ENCODE peak calls at places on chromosomes 5 and 9, in five cellular contexts. One of them, this sample, is unnamed.

GRCh38 chr5:6730407-6730806 is 17.2 kb downstream of the TENT4A start:
- DNase-seq in PC-3: no peak
- DNase-seq in Daoy: no peak
- DNase-seq in ecto neural progenitor cell: no peak
- DNase-seq in GDM1: no peak
- DNase-seq in this sample: no peak

GRCh38 chr5:105632043-105632442 is 2038.7 kb downstream of the EFNA5 start:
- DNase-seq in ecto neural progenitor cell: no peak
- DNase-seq in Daoy: no peak
- DNase-seq in GDM1: no peak
- DNase-seq in PC-3: no peak
- DNase-seq in this sample: no peak

GRCh38 chr9:127999461-127999860 is 18.7 kb upstream of the EEIG1 start:
- DNase-seq in PC-3: no peak
- DNase-seq in ecto neural progenitor cell: no peak
- DNase-seq in Daoy: no peak
- DNase-seq in GDM1: no peak
- DNase-seq in this sample: no peak

GRCh38 chr5:67377651-67378050 is 181.1 kb upstream of the CD180 start:
- DNase-seq in GDM1: no peak
- DNase-seq in ecto neural progenitor cell: peak
- DNase-seq in Daoy: peak
- DNase-seq in PC-3: no peak
- DNase-seq in this sample: peak

GRCh38 chr9:124818431-124819281 is 34.6 kb upstream of the WDR38 start:
- DNase-seq in Daoy: peak
- DNase-seq in PC-3: peak
- DNase-seq in GDM1: no peak
- DNase-seq in ecto neural progenitor cell: no peak
- DNase-seq in this sample: peak

GRCh38 chr5:151137067-151137825 is 20.3 kb downstream of the ANXA6 start:
- DNase-seq in Daoy: no peak
- DNase-seq in PC-3: no peak
- DNase-seq in GDM1: no peak
- DNase-seq in ecto neural progenitor cell: no peak
- DNase-seq in this sample: no peak

GRCh38 chr5:76341935-76342334 is 61.1 kb upstream of the IQGAP2 start:
- DNase-seq in PC-3: no peak
- DNase-seq in ecto neural progenitor cell: no peak
- DNase-seq in GDM1: peak
- DNase-seq in Daoy: no peak
- DNase-seq in this sample: no peak

GRCh38 chr9:120510816-120511215 is 69.2 kb downstream of the CDK5RAP2 start:
- DNase-seq in PC-3: no peak
- DNase-seq in Daoy: no peak
- DNase-seq in GDM1: no peak
- DNase-seq in ecto neural progenitor cell: no peak
- DNase-seq in this sample: no peak

GRCh38 chr9:118459832-118460425 is 755.7 kb downstream of the TLR4 start:
- DNase-seq in PC-3: no peak
- DNase-seq in ecto neural progenitor cell: no peak
- DNase-seq in GDM1: no peak
- DNase-seq in Daoy: no peak
- DNase-seq in this sample: no peak

GRCh38 chr9:33263131-33263935 is 1.2 kb downstream of the BAG1 start:
- DNase-seq in Daoy: peak
- DNase-seq in ecto neural progenitor cell: no peak
- DNase-seq in PC-3: peak
- DNase-seq in GDM1: no peak
- DNase-seq in this sample: peak

GRCh38 chr5:147743686-147744332 is 38.7 kb downstream of the JAKMIP2 start:
- DNase-seq in PC-3: no peak
- DNase-seq in GDM1: no peak
- DNase-seq in ecto neural progenitor cell: no peak
- DNase-seq in Daoy: no peak
- DNase-seq in this sample: no peak

GRCh38 chr9:93576296-93577044 is at the start of gene PHF2:
- DNase-seq in ecto neural progenitor cell: no peak
- DNase-seq in PC-3: no peak
- DNase-seq in GDM1: no peak
- DNase-seq in Daoy: peak
- DNase-seq in this sample: no peak

GRCh38 chr5:149823350-149823749 is 93.2 kb downstream of the PPARGC1B start:
- DNase-seq in Daoy: no peak
- DNase-seq in ecto neural progenitor cell: no peak
- DNase-seq in PC-3: no peak
- DNase-seq in GDM1: no peak
- DNase-seq in this sample: no peak

GRCh38 chr5:65213921-65214525 is 267.7 kb downstream of the ADAMTS6 start:
- DNase-seq in GDM1: no peak
- DNase-seq in Daoy: no peak
- DNase-seq in PC-3: peak
- DNase-seq in ecto neural progenitor cell: peak
- DNase-seq in this sample: peak

GRCh38 chr5:143924311-143924710 is 112.3 kb downstream of the HMHB1 start:
- DNase-seq in Daoy: no peak
- DNase-seq in ecto neural progenitor cell: no peak
- DNase-seq in PC-3: peak
- DNase-seq in GDM1: no peak
- DNase-seq in this sample: no peak

GRCh38 chr9:89576404-89576824 is 28.4 kb upstream of the GADD45G start:
- DNase-seq in ecto neural progenitor cell: no peak
- DNase-seq in PC-3: peak
- DNase-seq in GDM1: no peak
- DNase-seq in Daoy: no peak
- DNase-seq in this sample: peak

GRCh38 chr9:113154936-113155335 is 4.1 kb downstream of the SLC31A2 start:
- DNase-seq in GDM1: no peak
- DNase-seq in PC-3: no peak
- DNase-seq in Daoy: no peak
- DNase-seq in ecto neural progenitor cell: no peak
- DNase-seq in this sample: no peak

GRCh38 chr5:88480245-88480644 is 211.6 kb upstream of the TMEM161B start:
- DNase-seq in Daoy: peak
- DNase-seq in PC-3: no peak
- DNase-seq in ecto neural progenitor cell: no peak
- DNase-seq in GDM1: no peak
- DNase-seq in this sample: peak

GRCh38 chr5:119343766-119344165 is 12.1 kb upstream of the TNFAIP8 start:
- DNase-seq in Daoy: peak
- DNase-seq in GDM1: no peak
- DNase-seq in ecto neural progenitor cell: no peak
- DNase-seq in PC-3: no peak
- DNase-seq in this sample: peak

GRCh38 chr9:82604947-82605656 is 457.8 kb downstream of the RASEF start:
- DNase-seq in PC-3: no peak
- DNase-seq in Daoy: no peak
- DNase-seq in GDM1: no peak
- DNase-seq in ecto neural progenitor cell: no peak
- DNase-seq in this sample: peak

GRCh38 chr5:142486581-142486980 is 161.8 kb upstream of the SPRY4 start:
- DNase-seq in Daoy: peak
- DNase-seq in GDM1: no peak
- DNase-seq in PC-3: peak
- DNase-seq in ecto neural progenitor cell: no peak
- DNase-seq in this sample: peak

GRCh38 chr5:157477814-157478494 is 17.9 kb downstream of the NIPAL4 start:
- DNase-seq in PC-3: no peak
- DNase-seq in ecto neural progenitor cell: no peak
- DNase-seq in GDM1: no peak
- DNase-seq in Daoy: no peak
- DNase-seq in this sample: no peak

GRCh38 chr5:106880656-106881055 is 790.1 kb downstream of the EFNA5 start:
- DNase-seq in ecto neural progenitor cell: no peak
- DNase-seq in PC-3: peak
- DNase-seq in Daoy: no peak
- DNase-seq in GDM1: no peak
- DNase-seq in this sample: no peak

GRCh38 chr5:91469517-91470165 is 86.5 kb upstream of the ARRDC3 start:
- DNase-seq in PC-3: peak
- DNase-seq in ecto neural progenitor cell: no peak
- DNase-seq in Daoy: peak
- DNase-seq in GDM1: peak
- DNase-seq in this sample: peak

GRCh38 chr9:120965344-120966004 is 38.9 kb upstream of the TRAF1 start:
- DNase-seq in ecto neural progenitor cell: peak
- DNase-seq in GDM1: no peak
- DNase-seq in Daoy: no peak
- DNase-seq in PC-3: no peak
- DNase-seq in this sample: peak

GRCh38 chr9:89592201-89592815 is 12.5 kb upstream of the GADD45G start:
- DNase-seq in ecto neural progenitor cell: no peak
- DNase-seq in PC-3: no peak
- DNase-seq in GDM1: no peak
- DNase-seq in Daoy: no peak
- DNase-seq in this sample: no peak

GRCh38 chr9:4680178-4680535 is 788 bp downstream of the CDC37L1 start:
- DNase-seq in Daoy: no peak
- DNase-seq in ecto neural progenitor cell: no peak
- DNase-seq in PC-3: no peak
- DNase-seq in GDM1: no peak
- DNase-seq in this sample: no peak

GRCh38 chr9:111069233-111069632 is 31.0 kb upstream of the LPAR1 start:
- DNase-seq in GDM1: no peak
- DNase-seq in PC-3: no peak
- DNase-seq in Daoy: no peak
- DNase-seq in ecto neural progenitor cell: no peak
- DNase-seq in this sample: no peak

GRCh38 chr5:78215565-78215964 is 78.9 kb downstream of the AP3B1 start:
- DNase-seq in GDM1: no peak
- DNase-seq in PC-3: no peak
- DNase-seq in Daoy: no peak
- DNase-seq in ecto neural progenitor cell: no peak
- DNase-seq in this sample: no peak

GRCh38 chr5:154058055-154059038 is 19.6 kb downstream of the MFAP3 start:
- DNase-seq in Daoy: peak
- DNase-seq in ecto neural progenitor cell: no peak
- DNase-seq in GDM1: no peak
- DNase-seq in PC-3: no peak
- DNase-seq in this sample: no peak